ENCODE peak calls at places on chromosomes 16 and 17, in six cellular contexts. One of them, this sample, is unnamed.

GRCh38 chr16:54431041-54431996 is 144.7 kb upstream of the IRX3 start:
- DNase-seq in fibroblast of the aortic adventitia: peak
- DNase-seq in T-helper 2 cell: no peak
- DNase-seq in HS-5: peak
- DNase-seq in fibroblast of pulmonary artery: no peak
- DNase-seq in cardiac fibroblast: peak
- DNase-seq in this sample: no peak

GRCh38 chr17:62966426-62967110 is 533 bp downstream of the TANC2 start:
- DNase-seq in fibroblast of the aortic adventitia: no peak
- DNase-seq in T-helper 2 cell: peak
- DNase-seq in HS-5: no peak
- DNase-seq in fibroblast of pulmonary artery: peak
- DNase-seq in cardiac fibroblast: peak
- DNase-seq in this sample: peak

GRCh38 chr16:71846443-71846842 is 667 bp downstream of the ATXN1L start:
- DNase-seq in fibroblast of the aortic adventitia: peak
- DNase-seq in T-helper 2 cell: no peak
- DNase-seq in HS-5: no peak
- DNase-seq in fibroblast of pulmonary artery: no peak
- DNase-seq in cardiac fibroblast: peak
- DNase-seq in this sample: no peak

GRCh38 chr17:39744075-39744835 is 6.5 kb downstream of the GRB7 start:
- DNase-seq in fibroblast of the aortic adventitia: no peak
- DNase-seq in T-helper 2 cell: no peak
- DNase-seq in HS-5: no peak
- DNase-seq in fibroblast of pulmonary artery: no peak
- DNase-seq in cardiac fibroblast: no peak
- DNase-seq in this sample: no peak

GRCh38 chr17:3534881-3535252 is 22.7 kb downstream of the TRPV3 start:
- DNase-seq in fibroblast of the aortic adventitia: peak
- DNase-seq in T-helper 2 cell: no peak
- DNase-seq in HS-5: no peak
- DNase-seq in fibroblast of pulmonary artery: peak
- DNase-seq in cardiac fibroblast: peak
- DNase-seq in this sample: no peak

GRCh38 chr17:49494937-49495841 is at the start of gene NGFR:
- DNase-seq in fibroblast of the aortic adventitia: no peak
- DNase-seq in T-helper 2 cell: peak
- DNase-seq in HS-5: no peak
- DNase-seq in fibroblast of pulmonary artery: no peak
- DNase-seq in cardiac fibroblast: no peak
- DNase-seq in this sample: peak

GRCh38 chr16:58638148-58639036 is 8.8 kb upstream of the CNOT1 start:
- DNase-seq in fibroblast of the aortic adventitia: peak
- DNase-seq in T-helper 2 cell: no peak
- DNase-seq in HS-5: peak
- DNase-seq in fibroblast of pulmonary artery: peak
- DNase-seq in cardiac fibroblast: peak
- DNase-seq in this sample: no peak

GRCh38 chr16:67396159-67396774 is 3.0 kb upstream of the TPPP3 start:
- DNase-seq in fibroblast of the aortic adventitia: peak
- DNase-seq in T-helper 2 cell: no peak
- DNase-seq in HS-5: no peak
- DNase-seq in fibroblast of pulmonary artery: peak
- DNase-seq in cardiac fibroblast: peak
- DNase-seq in this sample: no peak

GRCh38 chr16:50096791-50097190 is 31.0 kb downstream of the HEATR3 start:
- DNase-seq in fibroblast of the aortic adventitia: peak
- DNase-seq in T-helper 2 cell: no peak
- DNase-seq in HS-5: peak
- DNase-seq in fibroblast of pulmonary artery: peak
- DNase-seq in cardiac fibroblast: peak
- DNase-seq in this sample: no peak

GRCh38 chr16:30656974-30657865 is 1.0 kb upstream of the FBRS start:
- DNase-seq in fibroblast of the aortic adventitia: no peak
- DNase-seq in T-helper 2 cell: no peak
- DNase-seq in HS-5: no peak
- DNase-seq in fibroblast of pulmonary artery: no peak
- DNase-seq in cardiac fibroblast: no peak
- DNase-seq in this sample: no peak

GRCh38 chr17:60249517-60249826 is 99.7 kb downstream of the CA4 start:
- DNase-seq in fibroblast of the aortic adventitia: peak
- DNase-seq in T-helper 2 cell: no peak
- DNase-seq in HS-5: no peak
- DNase-seq in fibroblast of pulmonary artery: peak
- DNase-seq in cardiac fibroblast: peak
- DNase-seq in this sample: no peak

GRCh38 chr16:68629315-68629900 is 15.7 kb upstream of the CDH3 start:
- DNase-seq in fibroblast of the aortic adventitia: no peak
- DNase-seq in T-helper 2 cell: no peak
- DNase-seq in HS-5: no peak
- DNase-seq in fibroblast of pulmonary artery: no peak
- DNase-seq in cardiac fibroblast: no peak
- DNase-seq in this sample: no peak

GRCh38 chr17:78458739-78459335 is 80.4 kb downstream of the PGS1 start:
- DNase-seq in fibroblast of the aortic adventitia: no peak
- DNase-seq in T-helper 2 cell: no peak
- DNase-seq in HS-5: no peak
- DNase-seq in fibroblast of pulmonary artery: no peak
- DNase-seq in cardiac fibroblast: no peak
- DNase-seq in this sample: no peak

GRCh38 chr17:58755577-58756245 is at the start of gene PPM1E:
- DNase-seq in fibroblast of the aortic adventitia: peak
- DNase-seq in T-helper 2 cell: peak
- DNase-seq in HS-5: no peak
- DNase-seq in fibroblast of pulmonary artery: peak
- DNase-seq in cardiac fibroblast: peak
- DNase-seq in this sample: peak

GRCh38 chr17:36592316-36592710 is 634 bp downstream of the DHRS11 start:
- DNase-seq in fibroblast of the aortic adventitia: no peak
- DNase-seq in T-helper 2 cell: no peak
- DNase-seq in HS-5: no peak
- DNase-seq in fibroblast of pulmonary artery: no peak
- DNase-seq in cardiac fibroblast: no peak
- DNase-seq in this sample: no peak

GRCh38 chr17:60154616-60155426 is 5.0 kb downstream of the CA4 start:
- DNase-seq in fibroblast of the aortic adventitia: peak
- DNase-seq in T-helper 2 cell: no peak
- DNase-seq in HS-5: no peak
- DNase-seq in fibroblast of pulmonary artery: peak
- DNase-seq in cardiac fibroblast: peak
- DNase-seq in this sample: no peak

GRCh38 chr16:12434567-12434966 is 369.1 kb downstream of the CPPED1 start:
- DNase-seq in fibroblast of the aortic adventitia: no peak
- DNase-seq in T-helper 2 cell: no peak
- DNase-seq in HS-5: no peak
- DNase-seq in fibroblast of pulmonary artery: no peak
- DNase-seq in cardiac fibroblast: no peak
- DNase-seq in this sample: no peak

GRCh38 chr17:66849851-66850580 is 15.1 kb downstream of the CACNG5 start:
- DNase-seq in fibroblast of the aortic adventitia: no peak
- DNase-seq in T-helper 2 cell: no peak
- DNase-seq in HS-5: no peak
- DNase-seq in fibroblast of pulmonary artery: no peak
- DNase-seq in cardiac fibroblast: no peak
- DNase-seq in this sample: no peak

GRCh38 chr17:63178530-63178929 is 212.5 kb downstream of the TANC2 start:
- DNase-seq in fibroblast of the aortic adventitia: peak
- DNase-seq in T-helper 2 cell: no peak
- DNase-seq in HS-5: no peak
- DNase-seq in fibroblast of pulmonary artery: peak
- DNase-seq in cardiac fibroblast: peak
- DNase-seq in this sample: no peak